ENCODE peak calls at places on chromosome 7, in seven cellular contexts. Q, L, J, X, I, A and W are unnamed samples.

GRCh38 chr7:99081209-99081608 is 62.7 kb downstream of the SMURF1 start:
- DNase-seq in Q (no peak), J (no peak), L (no peak), I (no peak), X (no peak), A (no peak), W (no peak)

GRCh38 chr7:8371742-8372141 is 61.7 kb upstream of the NXPH1 start:
- DNase-seq in L (no peak), X (no peak), Q (no peak), A (no peak), J (no peak), I (no peak), W (no peak)

GRCh38 chr7:4136036-4136435 is 546.1 kb upstream of the FOXK1 start:
- DNase-seq in I (no peak), A (no peak), L (no peak), X (no peak), J (no peak), Q (no peak), W (no peak)

GRCh38 chr7:137120690-137121089 is 222.8 kb downstream of the PTN start:
- DNase-seq in Q (no peak), A (peak), X (no peak), J (no peak), L (no peak), I (no peak), W (no peak)

GRCh38 chr7:20737840-20738448 is 48.7 kb downstream of the SP8 start:
- DNase-seq in J (no peak), A (no peak), I (no peak), L (no peak), Q (no peak), X (no peak), W (no peak)

GRCh38 chr7:12703881-12704280 is 16.4 kb downstream of the ARL4A start:
- DNase-seq in X (no peak), Q (no peak), L (no peak), I (no peak), A (no peak), J (no peak), W (no peak)

GRCh38 chr7:158730383-158731055 is 25.9 kb upstream of the NCAPG2 start:
- DNase-seq in X (no peak), L (no peak), Q (no peak), J (no peak), A (no peak), I (no peak), W (no peak)

GRCh38 chr7:40544277-40544723 is 409.5 kb downstream of the SUGCT start:
- DNase-seq in X (no peak), L (no peak), A (no peak), Q (no peak), J (no peak), I (no peak), W (no peak)

GRCh38 chr7:2872296-2872874 is 28.3 kb upstream of the GNA12 start:
- DNase-seq in Q (no peak), J (peak), X (no peak), I (no peak), L (no peak), A (no peak), W (peak)

GRCh38 chr7:80508440-80508839 is 3.4 kb downstream of the GNAT3 start:
- DNase-seq in Q (no peak), X (no peak), L (no peak), J (no peak), I (no peak), A (no peak), W (no peak)

GRCh38 chr7:106552645-106553445 is 108.1 kb downstream of the CCDC71L start:
- DNase-seq in J (peak), A (peak), X (peak), Q (no peak), I (no peak), L (no peak), W (peak)

GRCh38 chr7:29038463-29038862 is 80.3 kb upstream of the TRIL start:
- DNase-seq in J (no peak), L (no peak), I (no peak), A (no peak), Q (no peak), X (no peak), W (no peak)

GRCh38 chr7:83468251-83468739 is 180.6 kb downstream of the SEMA3E start:
- DNase-seq in A (peak), X (peak), I (peak), L (peak), J (no peak), Q (peak), W (peak)

GRCh38 chr7:94183289-94183749 is 179.2 kb upstream of the BET1 start:
- DNase-seq in Q (no peak), L (peak), X (no peak), A (no peak), I (no peak), J (no peak), W (no peak)

GRCh38 chr7:132171130-132171576 is 405.1 kb downstream of the PLXNA4 start:
- DNase-seq in J (no peak), X (no peak), L (no peak), I (no peak), A (no peak), Q (no peak), W (no peak)

GRCh38 chr7:114916261-114916892 is 5.5 kb upstream of the MDFIC start:
- DNase-seq in L (no peak), A (peak), X (peak), I (no peak), Q (no peak), J (no peak), W (peak)

GRCh38 chr7:44396498-44396897 is 71.1 kb upstream of the CAMK2B start:
- DNase-seq in X (no peak), J (no peak), L (no peak), I (no peak), Q (no peak), A (no peak), W (no peak)

GRCh38 chr7:22601812-22602568 is 102.0 kb upstream of the STEAP1B start:
- DNase-seq in Q (no peak), A (no peak), L (peak), J (no peak), I (no peak), X (no peak), W (no peak)

GRCh38 chr7:145696071-145696470 is 420.5 kb upstream of the CNTNAP2 start:
- DNase-seq in J (no peak), X (no peak), I (no peak), A (no peak), L (no peak), Q (no peak), W (no peak)

GRCh38 chr7:66597472-66597871 is 31.2 kb upstream of the KCTD7 start:
- DNase-seq in A (no peak), J (no peak), Q (no peak), X (no peak), L (no peak), I (no peak), W (no peak)

GRCh38 chr7:159103382-159104187 is 41.1 kb downstream of the VIPR2 start:
- DNase-seq in J (no peak), X (no peak), A (no peak), L (peak), Q (no peak), I (no peak), W (no peak)

GRCh38 chr7:7884855-7885254 is 83.7 kb upstream of the GLCCI1 start:
- DNase-seq in J (no peak), X (no peak), Q (no peak), L (no peak), I (no peak), A (no peak), W (no peak)

GRCh38 chr7:22333680-22334141 is 23.2 kb downstream of the RAPGEF5 start:
- DNase-seq in Q (peak), J (no peak), L (no peak), I (no peak), A (no peak), X (no peak), W (no peak)

GRCh38 chr7:99040104-99040958 is 103.6 kb downstream of the SMURF1 start:
- DNase-seq in I (peak), J (peak), L (peak), X (peak), A (peak), Q (peak), W (peak)

GRCh38 chr7:91194841-91195240 is 69.4 kb upstream of the FZD1 start:
- DNase-seq in A (no peak), J (no peak), I (no peak), L (no peak), Q (no peak), X (no peak), W (no peak)

GRCh38 chr7:22842973-22843372 is 20.3 kb upstream of the TOMM7 start:
- DNase-seq in Q (no peak), A (no peak), J (no peak), X (no peak), L (no peak), I (no peak), W (no peak)

GRCh38 chr7:2698581-2699288 is 10.7 kb downstream of the AMZ1 start:
- DNase-seq in X (peak), A (peak), Q (no peak), J (peak), L (no peak), I (no peak), W (peak)

GRCh38 chr7:137074386-137075030 is 206.1 kb downstream of the CHRM2 start:
- DNase-seq in I (no peak), X (no peak), A (no peak), Q (no peak), L (no peak), J (no peak), W (no peak)

GRCh38 chr7:142939226-142939910 is at the start of gene LLCFC1:
- DNase-seq in X (peak), I (no peak), J (peak), L (no peak), A (no peak), Q (no peak), W (peak)

GRCh38 chr7:140294454-140294853 is 103.9 kb downstream of the SLC37A3 start:
- DNase-seq in A (no peak), X (no peak), I (no peak), Q (no peak), L (no peak), J (no peak), W (no peak)

GRCh38 chr7:12322287-12322902 is 81.3 kb downstream of the VWDE start:
- DNase-seq in L (no peak), A (no peak), Q (no peak), I (no peak), X (no peak), J (peak), W (no peak)

GRCh38 chr7:106858618-106859532 is 6.2 kb upstream of the PIK3CG start:
- DNase-seq in A (no peak), I (no peak), Q (peak), L (no peak), J (no peak), X (no peak), W (no peak)

GRCh38 chr7:66099551-66100407 is 14.9 kb upstream of the CRCP start:
- DNase-seq in J (peak), L (peak), I (peak), Q (peak), A (no peak), X (peak), W (no peak)

GRCh38 chr7:111011500-111011899 is 79.4 kb upstream of the LRRN3 start:
- DNase-seq in X (no peak), L (no peak), I (no peak), A (no peak), J (no peak), Q (no peak), W (no peak)

GRCh38 chr7:50595538-50596102 is 30.4 kb upstream of the DDC start:
- DNase-seq in J (peak), L (peak), I (peak), A (no peak), Q (no peak), X (no peak), W (no peak)

GRCh38 chr7:30888783-30889182 is 22.9 kb upstream of the AQP1 start:
- DNase-seq in I (no peak), J (no peak), L (no peak), Q (no peak), A (no peak), X (no peak), W (no peak)
- TF ChIP-seq CTCF in I (no peak), J (no peak), L (no peak), Q (no peak), A (no peak), X (no peak), W (no peak)

GRCh38 chr7:956031-956430 is 1.6 kb upstream of the ADAP1 start:
- DNase-seq in L (no peak), A (no peak), X (no peak), I (peak), Q (peak), J (no peak), W (no peak)

GRCh38 chr7:951881-952547 is 2.5 kb downstream of the ADAP1 start:
- DNase-seq in X (no peak), Q (peak), J (no peak), I (peak), A (no peak), L (peak), W (no peak)

GRCh38 chr7:952548-953441 is 1.7 kb downstream of the ADAP1 start:
- DNase-seq in X (no peak), Q (peak), L (peak), J (no peak), A (no peak), I (peak), W (no peak)

GRCh38 chr7:953547-954327 is 743 bp downstream of the ADAP1 start:
- DNase-seq in J (no peak), I (peak), X (no peak), A (no peak), L (no peak), Q (peak), W (no peak)

DNA sequence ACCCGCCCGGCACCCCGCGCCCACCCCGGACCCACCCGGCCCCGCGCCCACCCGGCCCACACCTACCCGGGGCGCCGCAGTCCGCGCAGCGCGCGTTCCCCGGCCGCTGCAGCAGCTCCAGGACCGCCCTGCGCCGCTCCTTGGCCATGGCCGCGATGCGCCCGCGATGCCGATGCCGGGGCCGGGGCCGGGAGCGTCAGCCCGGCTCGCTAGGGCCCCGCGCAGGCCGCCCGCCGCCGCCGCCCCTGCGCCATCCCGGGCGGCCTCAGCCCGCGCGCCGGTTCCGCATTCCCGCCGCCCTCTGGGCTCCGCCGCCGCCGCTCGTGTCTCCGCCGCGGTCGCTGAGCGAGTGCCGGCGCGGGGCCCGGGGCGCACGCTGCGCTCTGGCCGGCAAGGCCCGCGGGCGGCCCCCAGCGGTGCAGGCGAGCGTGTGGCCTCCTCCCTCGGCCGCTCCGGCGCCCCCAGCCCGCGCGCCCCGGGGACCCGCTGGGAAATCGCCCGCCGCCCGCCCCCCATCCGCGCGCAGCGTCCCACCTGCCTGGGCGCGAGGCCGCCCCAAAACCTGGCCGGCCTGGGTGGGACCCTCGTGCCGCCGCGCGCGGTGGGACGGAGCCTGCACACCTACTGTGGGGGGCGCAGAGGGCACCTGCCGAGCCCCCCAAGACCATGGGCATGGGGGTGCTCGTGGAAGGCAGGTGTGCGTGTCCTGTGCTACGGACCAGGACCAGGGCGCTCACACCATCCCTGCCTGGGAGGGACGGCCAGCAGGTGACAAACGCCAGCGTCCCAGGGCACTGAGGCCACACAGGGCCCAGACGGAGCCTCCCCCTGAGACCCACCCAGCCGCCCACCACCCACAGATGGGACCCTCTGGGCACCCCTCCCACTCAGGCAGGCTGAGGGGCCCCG is at the start of gene ADAP1:
- DNase-seq in A (no peak), I (peak), J (peak), X (peak), L (peak), Q (peak), W (peak)
- TF ChIP-seq CTCF in A (peak), I (no peak), J (no peak), X (peak), L (peak), Q (no peak), W (peak)

GRCh38 chr7:88354999-88355398 is 48.3 kb upstream of the STEAP4 start:
- DNase-seq in J (no peak), Q (no peak), I (no peak), A (no peak), X (no peak), L (no peak), W (no peak)

GRCh38 chr7:88358881-88359280 is 52.2 kb upstream of the STEAP4 start:
- DNase-seq in I (no peak), Q (no peak), X (no peak), J (no peak), A (no peak), L (no peak), W (no peak)

GRCh38 chr7:88357295-88357694 is 50.6 kb upstream of the STEAP4 start:
- DNase-seq in X (no peak), A (no peak), Q (no peak), I (no peak), L (no peak), J (no peak), W (no peak)

GRCh38 chr7:88358534-88358838 is 51.8 kb upstream of the STEAP4 start:
- DNase-seq in Q (no peak), X (no peak), J (no peak), I (no peak), A (no peak), L (no peak), W (no peak)

GRCh38 chr7:88357794-88358533 is 51.3 kb upstream of the STEAP4 start:
- DNase-seq in I (no peak), J (peak), X (no peak), Q (no peak), A (no peak), L (no peak), W (no peak)
- TF ChIP-seq CTCF in I (no peak), J (peak), X (peak), Q (peak), A (peak), L (no peak), W (peak)

GRCh38 chr7:135177021-135177696 is 6.7 kb upstream of the CYREN start:
- DNase-seq in Q (no peak), I (no peak), A (no peak), J (no peak), X (no peak), L (no peak), W (no peak)
- TF ChIP-seq CTCF in Q (no peak), I (no peak), A (no peak), J (no peak), X (no peak), L (no peak), W (no peak)

GRCh38 chr7:138460649-138461607 is 869 bp downstream of the TRIM24 start:
- DNase-seq in I (peak), A (no peak), J (peak), L (peak), X (peak), Q (peak), W (peak)

GRCh38 chr7:138458576-138459234 is 1.4 kb upstream of the TRIM24 start:
- DNase-seq in Q (no peak), J (no peak), X (no peak), I (no peak), A (no peak), L (no peak), W (no peak)

GRCh38 chr7:138460176-138460648 is at the start of gene TRIM24:
- DNase-seq in X (no peak), Q (no peak), A (peak), L (peak), J (peak), I (no peak), W (no peak)

GRCh38 chr7:138456220-138456619 is 3.8 kb upstream of the TRIM24 start:
- DNase-seq in Q (no peak), X (no peak), A (no peak), L (no peak), J (no peak), I (no peak), W (no peak)

DNA sequence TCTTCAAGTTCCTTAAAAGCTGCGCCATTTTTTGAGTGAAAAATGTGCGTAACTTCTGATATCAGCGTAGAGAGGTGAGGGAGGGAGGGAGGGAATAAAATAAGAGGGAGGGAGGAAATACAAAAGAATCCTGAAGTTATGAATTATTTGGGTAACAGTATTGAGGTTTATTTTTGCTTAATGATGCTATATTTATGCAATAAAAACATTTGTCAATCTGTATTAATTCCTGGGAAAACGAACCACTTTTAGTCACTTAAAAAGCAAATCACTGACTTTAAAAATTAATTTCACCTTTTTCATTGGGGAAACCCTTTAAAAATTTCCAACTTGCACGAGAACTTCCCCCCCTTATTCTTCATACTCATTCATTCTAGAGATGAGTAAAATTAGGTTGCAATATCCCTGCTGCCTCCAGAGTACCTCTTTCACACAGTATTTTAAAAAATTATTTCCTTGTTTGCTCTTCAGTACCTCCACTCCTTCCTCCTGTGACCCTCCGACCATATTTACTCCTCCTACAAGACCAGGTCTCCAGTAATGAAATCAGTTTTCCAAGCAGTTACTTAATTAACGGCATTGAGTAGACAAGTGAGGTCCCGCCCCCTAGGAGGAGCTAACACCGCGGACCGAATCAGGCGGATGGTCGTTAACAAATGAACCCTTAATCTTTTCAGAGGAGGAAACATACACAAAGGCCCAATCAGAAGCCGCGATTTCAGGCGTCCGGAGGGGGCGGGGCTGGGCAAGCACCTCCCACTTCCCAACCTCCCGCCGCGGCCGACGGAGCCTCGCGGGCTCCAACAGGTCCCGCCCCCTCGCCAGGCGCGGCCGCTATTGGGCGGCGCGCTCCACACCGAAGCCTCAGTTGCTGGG is 521 bp upstream of the TRIM24 start:
- DNase-seq in X (peak), L (peak), Q (peak), A (peak), I (peak), J (no peak), W (peak)
- TF ChIP-seq CTCF in X (no peak), L (peak), Q (peak), A (no peak), I (peak), J (peak), W (no peak)